ENCODE peak calls at places on chromosomes 2 and 18, in four cellular contexts. K is mesothelial cell of epicardium, R is left ventricle myocardium inferior, N is mammary epithelial cell. I is an unnamed sample.

GRCh38 chr2:147712051-147712450 is 132.8 kb upstream of the ACVR2A start:
- DNase-seq in K (no peak), R (no peak), N (no peak), I (no peak)

GRCh38 chr2:86649119-86649947 is 25.7 kb upstream of the RNF103 start:
- DNase-seq in K (no peak), R (no peak), N (no peak), I (no peak)

GRCh38 chr2:142741764-142742269 is 135.6 kb upstream of the KYNU start:
- DNase-seq in K (no peak), R (no peak), N (peak; percentile 27), I (no peak)

GRCh38 chr2:234136461-234136860 is 86.0 kb downstream of the SPP2 start:
- DNase-seq in K (no peak), R (no peak), N (peak; percentile 56), I (no peak)

GRCh38 chr2:23409246-23409645 is 24.3 kb downstream of the KLHL29 start:
- DNase-seq in K (no peak), R (no peak), N (no peak), I (no peak)

GRCh38 chr18:50297621-50298442 is 10.3 kb upstream of the CXXC1 start:
- DNase-seq in K (no peak), R (peak; percentile 80), N (peak; percentile 50), I (no peak)

GRCh38 chr2:230956827-230957755 is 32.0 kb upstream of the GPR55 start:
- DNase-seq in K (no peak), R (peak; percentile 55), N (peak; percentile 75), I (peak; percentile 72)

GRCh38 chr2:926259-926780 is 24.3 kb upstream of the SNTG2 start:
- DNase-seq in K (no peak), R (no peak), N (no peak), I (no peak)

GRCh38 chr18:48893061-48893558 is 57.7 kb downstream of the SMAD7 start:
- DNase-seq in K (no peak), R (no peak), N (no peak), I (no peak)

GRCh38 chr2:131519466-131519865 is 8.2 kb upstream of the CCDC74A start:
- DNase-seq in K (no peak), R (no peak), N (no peak), I (no peak)

GRCh38 chr2:101162561-101163330 is 11.6 kb upstream of the TBC1D8 start:
- DNase-seq in K (no peak), R (no peak), N (no peak), I (no peak)

GRCh38 chr18:79439201-79440023 is 43.7 kb downstream of the NFATC1 start:
- DNase-seq in K (no peak), R (no peak), N (no peak), I (no peak)

GRCh38 chr2:15043336-15044058 is 411.0 kb downstream of the LRATD1 start:
- DNase-seq in K (no peak), R (no peak), N (no peak), I (peak; percentile 9)

GRCh38 chr2:38398739-38399138 is 21.7 kb upstream of the ATL2 start:
- DNase-seq in K (no peak), R (no peak), N (peak; percentile 73), I (peak; percentile 15)

GRCh38 chr18:64053246-64053645 is 83.4 kb downstream of the SERPINB8 start:
- DNase-seq in K (no peak), R (no peak), N (no peak), I (no peak)

GRCh38 chr18:76463358-76463757 is 31.7 kb downstream of the ZNF516 start:
- DNase-seq in K (no peak), R (no peak), N (no peak), I (no peak)

GRCh38 chr2:240963376-240964220 is 34.8 kb upstream of the SNED1 start:
- DNase-seq in K (peak; percentile 36), R (peak; percentile 13), N (no peak), I (no peak)

GRCh38 chr2:12320027-12320734 is 396.6 kb upstream of the TRIB2 start:
- DNase-seq in K (no peak), R (no peak), N (no peak), I (no peak)

GRCh38 chr2:73107211-73107926 is 5.4 kb downstream of the RAB11FIP5 start:
- DNase-seq in K (no peak), R (peak; percentile 27), N (no peak), I (no peak)

GRCh38 chr2:120613742-120614481 is 121.8 kb upstream of the GLI2 start:
- DNase-seq in K (no peak), R (peak; percentile 13), N (peak; percentile 17), I (no peak)

GRCh38 chr2:43402002-43402401 is 175.6 kb upstream of the ZFP36L2 start:
- DNase-seq in K (no peak), R (no peak), N (no peak), I (no peak)

GRCh38 chr2:230068658-230069080 is at the start of gene SLC16A14:
- DNase-seq in K (no peak), R (no peak), N (peak; percentile 55), I (peak; percentile 67)

GRCh38 chr18:76442413-76443171 is 52.5 kb downstream of the ZNF516 start:
- DNase-seq in K (no peak), R (no peak), N (no peak), I (no peak)

GRCh38 chr18:32669549-32670165 is 103.2 kb downstream of the KLHL14 start:
- DNase-seq in K (no peak), R (no peak), N (no peak), I (no peak)

GRCh38 chr2:240810621-240811020 is 9.4 kb downstream of the KIF1A start:
- DNase-seq in K (peak; percentile 22), R (peak; percentile 5), N (no peak), I (no peak)

GRCh38 chr2:203973676-203974075 is 37.1 kb downstream of the ICOS start:
- DNase-seq in K (no peak), R (no peak), N (no peak), I (no peak)

GRCh38 chr18:71405142-71405806 is 1116.4 kb downstream of the SOCS6 start:
- DNase-seq in K (no peak), R (no peak), N (no peak), I (no peak)

GRCh38 chr2:164840458-164840929 is 1.1 kb downstream of the COBLL1 start:
- DNase-seq in K (peak; percentile 50), R (peak; percentile 44), N (peak; percentile 55), I (peak; percentile 37)

GRCh38 chr2:60364441-60364840 is 189.0 kb downstream of the BCL11A start:
- DNase-seq in K (no peak), R (no peak), N (no peak), I (no peak)

GRCh38 chr2:85584857-85585780 is 888 bp downstream of the VAMP5 start:
- DNase-seq in K (no peak), R (no peak), N (peak; percentile 72), I (peak; percentile 43)

GRCh38 chr2:163182764-163183354 is 344.3 kb upstream of the KCNH7 start:
- DNase-seq in K (no peak), R (no peak), N (no peak), I (peak; percentile 36)

GRCh38 chr2:214286011-214286410 is 124.8 kb upstream of the VWC2L start:
- DNase-seq in K (no peak), R (no peak), N (no peak), I (no peak)

GRCh38 chr2:149019768-149020167 is 18.7 kb upstream of the LYPD6B start:
- DNase-seq in K (no peak), R (no peak), N (no peak), I (no peak)

GRCh38 chr2:235542728-235543125 is 48.9 kb downstream of the AGAP1 start:
- DNase-seq in K (no peak), R (no peak), N (no peak), I (no peak)

GRCh38 chr2:172725741-172726140 is 9.9 kb upstream of the RAPGEF4 start:
- DNase-seq in K (no peak), R (no peak), N (no peak), I (no peak)

GRCh38 chr2:180312542-180312941 is 305.4 kb upstream of the CWC22 start:
- DNase-seq in K (no peak), R (no peak), N (no peak), I (no peak)

GRCh38 chr2:65436169-65436824 is 3.9 kb upstream of the SPRED2 start:
- DNase-seq in K (peak; percentile 76), R (peak; percentile 93), N (peak; percentile 93), I (peak; percentile 94)

GRCh38 chr2:18137096-18137495 is 258.6 kb downstream of the KCNS3 start:
- DNase-seq in K (no peak), R (no peak), N (no peak), I (no peak)
- TF ChIP-seq CTCF in K (no peak), R (no peak), N (no peak), I (no peak)

GRCh38 chr2:140892429-140892828 is 1238.4 kb downstream of the LRP1B start:
- DNase-seq in K (no peak), R (no peak), N (peak; percentile 3), I (no peak)

GRCh38 chr2:140892911-140893637 is 1237.7 kb downstream of the LRP1B start:
- DNase-seq in K (no peak), R (no peak), N (peak; percentile 2), I (no peak)

GRCh38 chr2:140893685-140894084 is 1237.1 kb downstream of the LRP1B start:
- DNase-seq in K (no peak), R (no peak), N (peak; percentile 86), I (peak; percentile 45)

GRCh38 chr2:140895378-140895777 is 1235.4 kb downstream of the LRP1B start:
- DNase-seq in K (no peak), R (no peak), N (no peak), I (no peak)

GRCh38 chr2:140891614-140892212 is 1239.1 kb downstream of the LRP1B start:
- DNase-seq in K (no peak), R (no peak), N (peak; percentile 12), I (no peak)
- TF ChIP-seq CTCF in K (no peak), R (no peak), N (peak; percentile 27), I (peak; percentile 17)

GRCh38 chr2:151780938-151781337 is 46.7 kb upstream of the NEB start:
- DNase-seq in K (no peak), R (no peak), N (no peak), I (no peak)

GRCh38 chr2:151777487-151777886 is 43.2 kb upstream of the NEB start:
- DNase-seq in K (no peak), R (no peak), N (no peak), I (no peak)

GRCh38 chr2:151775057-151775740 is 40.9 kb upstream of the NEB start:
- DNase-seq in K (no peak), R (no peak), N (no peak), I (no peak)

GRCh38 chr2:151776367-151776766 is 42.1 kb upstream of the NEB start:
- DNase-seq in K (no peak), R (no peak), N (no peak), I (no peak)

DNA sequence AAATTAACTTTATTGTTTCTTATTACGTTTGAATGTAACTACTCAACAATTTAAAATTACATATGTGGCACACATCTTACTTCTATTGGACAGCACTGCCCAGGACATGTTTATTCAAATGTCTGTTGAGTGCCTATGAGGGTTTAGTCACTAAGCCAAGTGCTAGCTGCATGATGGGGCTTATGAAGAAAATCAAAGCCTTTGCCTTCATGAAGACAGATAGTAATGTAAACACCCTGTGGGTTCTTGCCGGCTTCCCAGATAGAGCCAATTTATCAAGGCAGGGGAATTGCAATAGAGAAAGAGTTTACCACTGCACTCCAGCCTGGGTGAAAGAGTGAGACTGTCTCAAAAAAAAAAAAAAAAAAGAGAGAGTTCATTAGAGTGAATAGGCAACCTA is 43.6 kb upstream of the NEB start:
- DNase-seq in K (no peak), R (no peak), N (no peak), I (no peak)
- TF ChIP-seq CTCF in K (no peak), R (no peak), N (no peak), I (no peak)

DNA sequence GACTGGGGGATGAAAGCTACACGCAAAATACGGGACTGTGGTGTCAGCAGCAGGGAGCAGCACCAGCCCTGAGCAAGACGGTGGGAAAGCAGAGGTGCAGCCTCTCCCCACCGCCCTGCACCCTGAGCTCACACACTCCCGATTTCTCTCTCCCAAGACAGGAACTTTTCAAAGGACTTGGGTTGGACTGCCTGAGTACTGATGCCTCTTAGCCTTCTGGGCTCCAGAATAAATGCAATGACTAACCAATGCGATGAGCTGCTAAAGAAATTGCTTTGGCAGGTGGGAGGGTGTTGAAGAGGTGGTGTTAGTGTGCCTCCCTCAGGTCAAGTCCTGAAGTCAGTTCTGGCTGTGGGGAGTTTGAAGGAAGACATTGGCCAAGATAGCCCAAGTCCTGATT is 9.6 kb downstream of the TRIM54 start:
- DNase-seq in K (no peak), R (no peak), N (peak; percentile 10), I (peak; percentile 33)
- TF ChIP-seq CTCF in K (no peak), R (peak; percentile 12), N (no peak), I (no peak)

I was measured in MCF 10A.